ENCODE peak calls at places on chromosomes 4 and X, in six cellular contexts. One of them, this sample, is unnamed.

GRCh38 chr4:73895201-73896177 is 26.3 kb downstream of the CXCL1 start:
- DNase-seq in K562: no peak
- DNase-seq in HepG2: no peak
- DNase-seq in GM12891: no peak
- DNase-seq in H1: no peak
- DNase-seq in GM12878: no peak
- DNase-seq in this sample: no peak

GRCh38 chr4:165766976-165767375 is 106.1 kb upstream of the TLL1 start:
- DNase-seq in K562: no peak
- DNase-seq in HepG2: no peak
- DNase-seq in GM12891: no peak
- DNase-seq in H1: no peak
- DNase-seq in GM12878: no peak
- DNase-seq in this sample: no peak

GRCh38 chr4:151409470-151410313 is 716 bp downstream of the FHIP1A start:
- DNase-seq in K562: no peak
- DNase-seq in HepG2: peak
- DNase-seq in GM12891: no peak
- DNase-seq in H1: peak
- DNase-seq in GM12878: no peak
- DNase-seq in this sample: no peak

GRCh38 chrX:102129473-102129872 is 4.0 kb downstream of the TCEAL2 start:
- DNase-seq in K562: peak
- DNase-seq in HepG2: no peak
- DNase-seq in GM12891: no peak
- DNase-seq in H1: no peak
- DNase-seq in GM12878: no peak
- DNase-seq in this sample: no peak

GRCh38 chrX:53281321-53281822 is at the start of gene IQSEC2:
- DNase-seq in K562: peak
- DNase-seq in HepG2: no peak
- DNase-seq in GM12891: no peak
- DNase-seq in H1: peak
- DNase-seq in GM12878: no peak
- DNase-seq in this sample: no peak

GRCh38 chrX:103175944-103176753 is 38.8 kb upstream of the BEX4 start:
- DNase-seq in K562: peak
- DNase-seq in HepG2: peak
- DNase-seq in GM12891: peak
- DNase-seq in H1: peak
- DNase-seq in GM12878: no peak
- DNase-seq in this sample: peak

GRCh38 chrX:2691543-2692220 is 587 bp downstream of the CD99 start:
- DNase-seq in K562: peak
- DNase-seq in HepG2: no peak
- DNase-seq in GM12891: no peak
- DNase-seq in H1: no peak
- DNase-seq in GM12878: no peak
- DNase-seq in this sample: no peak

GRCh38 chr4:1369484-1370079 is 22.6 kb downstream of the UVSSA start:
- DNase-seq in K562: no peak
- DNase-seq in HepG2: no peak
- DNase-seq in GM12891: no peak
- DNase-seq in H1: no peak
- DNase-seq in GM12878: no peak
- DNase-seq in this sample: no peak

GRCh38 chrX:41591906-41592305 is 96.9 kb upstream of the GPR34 start:
- DNase-seq in K562: no peak
- DNase-seq in HepG2: no peak
- DNase-seq in GM12891: no peak
- DNase-seq in H1: no peak
- DNase-seq in GM12878: no peak
- DNase-seq in this sample: no peak

GRCh38 chrX:40090050-40090804 is 7.5 kb downstream of the BCOR start:
- DNase-seq in K562: peak
- DNase-seq in HepG2: no peak
- DNase-seq in GM12891: no peak
- DNase-seq in H1: peak
- DNase-seq in GM12878: no peak
- DNase-seq in this sample: no peak

GRCh38 chrX:40845331-40845911 is 110.1 kb upstream of the MED14 start:
- DNase-seq in K562: no peak
- DNase-seq in HepG2: peak
- DNase-seq in GM12891: no peak
- DNase-seq in H1: no peak
- DNase-seq in GM12878: no peak
- DNase-seq in this sample: no peak

GRCh38 chr4:5561286-5561685 is 147.1 kb downstream of the EVC2 start:
- DNase-seq in K562: no peak
- DNase-seq in HepG2: no peak
- DNase-seq in GM12891: no peak
- DNase-seq in H1: peak
- DNase-seq in GM12878: no peak
- DNase-seq in this sample: no peak

GRCh38 chrX:26848511-26848910 is 614.6 kb downstream of the PPP4R3C start:
- DNase-seq in K562: no peak
- DNase-seq in HepG2: no peak
- DNase-seq in GM12891: no peak
- DNase-seq in H1: no peak
- DNase-seq in GM12878: no peak
- DNase-seq in this sample: no peak

GRCh38 chr4:182014989-182015388 is 228.2 kb upstream of the TENM3 start:
- DNase-seq in K562: no peak
- DNase-seq in HepG2: no peak
- DNase-seq in GM12891: no peak
- DNase-seq in H1: no peak
- DNase-seq in GM12878: no peak
- DNase-seq in this sample: no peak

GRCh38 chrX:69163936-69164741 is 1.1 kb downstream of the PJA1 start:
- DNase-seq in K562: peak
- DNase-seq in HepG2: no peak
- DNase-seq in GM12891: peak
- DNase-seq in H1: no peak
- DNase-seq in GM12878: no peak
- DNase-seq in this sample: peak

GRCh38 chr4:55308071-55308470 is 38.0 kb upstream of the SRD5A3 start:
- DNase-seq in K562: no peak
- DNase-seq in HepG2: no peak
- DNase-seq in GM12891: no peak
- DNase-seq in H1: no peak
- DNase-seq in GM12878: no peak
- DNase-seq in this sample: no peak

GRCh38 chrX:155767101-155767878 is 113.9 kb upstream of the VAMP7 start:
- DNase-seq in K562: peak
- DNase-seq in HepG2: no peak
- DNase-seq in GM12891: no peak
- DNase-seq in H1: peak
- DNase-seq in GM12878: peak
- DNase-seq in this sample: no peak

GRCh38 chr4:74423101-74423500 is 21.8 kb upstream of the AREG start:
- DNase-seq in K562: peak
- DNase-seq in HepG2: no peak
- DNase-seq in GM12891: no peak
- DNase-seq in H1: no peak
- DNase-seq in GM12878: no peak
- DNase-seq in this sample: no peak

GRCh38 chr4:122823476-122823875 is 3.2 kb upstream of the FGF2 start:
- DNase-seq in K562: no peak
- DNase-seq in HepG2: no peak
- DNase-seq in GM12891: no peak
- DNase-seq in H1: no peak
- DNase-seq in GM12878: no peak
- DNase-seq in this sample: no peak

GRCh38 chrX:94524867-94525266 is 850.9 kb downstream of the FAM133A start:
- DNase-seq in K562: peak
- DNase-seq in HepG2: no peak
- DNase-seq in GM12891: no peak
- DNase-seq in H1: no peak
- DNase-seq in GM12878: no peak
- DNase-seq in this sample: no peak

GRCh38 chrX:2360731-2361130 is 140.0 kb downstream of the DHRSX start:
- DNase-seq in K562: peak
- DNase-seq in HepG2: peak
- DNase-seq in GM12891: no peak
- DNase-seq in H1: no peak
- DNase-seq in GM12878: no peak
- DNase-seq in this sample: no peak

GRCh38 chrX:17403231-17403691 is 28.3 kb downstream of the NHS start:
- DNase-seq in K562: no peak
- DNase-seq in HepG2: no peak
- DNase-seq in GM12891: no peak
- DNase-seq in H1: no peak
- DNase-seq in GM12878: no peak
- DNase-seq in this sample: no peak

GRCh38 chrX:14344172-14344940 is 185.0 kb upstream of the GLRA2 start:
- DNase-seq in K562: no peak
- DNase-seq in HepG2: no peak
- DNase-seq in GM12891: no peak
- DNase-seq in H1: no peak
- DNase-seq in GM12878: no peak
- DNase-seq in this sample: no peak

GRCh38 chrX:14352511-14352910 is 176.8 kb upstream of the GLRA2 start:
- DNase-seq in K562: no peak
- DNase-seq in HepG2: no peak
- DNase-seq in GM12891: no peak
- DNase-seq in H1: no peak
- DNase-seq in GM12878: no peak
- DNase-seq in this sample: no peak

GRCh38 chrX:14351889-14352288 is 177.4 kb upstream of the GLRA2 start:
- DNase-seq in K562: no peak
- DNase-seq in HepG2: no peak
- DNase-seq in GM12891: no peak
- DNase-seq in H1: no peak
- DNase-seq in GM12878: no peak
- DNase-seq in this sample: no peak

DNA sequence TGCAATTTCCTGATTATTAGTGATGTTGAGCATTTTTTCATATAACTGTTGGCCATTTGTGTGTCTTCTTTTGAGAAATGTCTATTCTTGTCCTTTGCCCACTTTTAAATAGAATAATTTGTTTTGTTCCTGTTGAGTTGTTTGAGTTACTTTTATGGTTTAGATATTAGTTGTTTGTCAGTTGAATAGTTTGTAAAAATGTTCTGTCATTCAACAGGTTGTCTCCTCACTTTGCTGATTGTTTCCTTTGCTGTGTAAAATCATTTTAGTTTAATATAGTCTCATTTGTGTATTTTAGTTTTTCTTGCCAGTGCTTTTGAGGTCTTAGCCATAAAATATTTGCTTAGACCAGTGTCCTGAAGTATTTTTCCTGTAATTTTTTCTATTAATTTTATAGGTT is 181.8 kb upstream of the GLRA2 start:
- DNase-seq in K562: no peak
- DNase-seq in HepG2: no peak
- DNase-seq in GM12891: no peak
- DNase-seq in H1: no peak
- DNase-seq in GM12878: no peak
- DNase-seq in this sample: no peak
- TF ChIP-seq POLR2AphosphoS5 in K562: no peak
- TF ChIP-seq POLR2AphosphoS5 in HepG2: no peak
- TF ChIP-seq POLR2AphosphoS5 in GM12891: no peak
- TF ChIP-seq POLR2AphosphoS5 in H1: no peak
- TF ChIP-seq POLR2AphosphoS5 in GM12878: no peak
- TF ChIP-seq POLR2AphosphoS5 in this sample: no peak

GRCh38 chrX:153209347-153209746 is 30.3 kb downstream of the MAGEA1 start:
- DNase-seq in K562: no peak
- DNase-seq in HepG2: no peak
- DNase-seq in GM12891: no peak
- DNase-seq in H1: no peak
- DNase-seq in GM12878: no peak
- DNase-seq in this sample: no peak
- TF ChIP-seq TAF1 in K562: no peak
- TF ChIP-seq TAF1 in HepG2: no peak
- TF ChIP-seq TAF1 in GM12891: no peak
- TF ChIP-seq TAF1 in H1: no peak
- TF ChIP-seq TAF1 in GM12878: no peak
- TF ChIP-seq TAF1 in this sample: no peak

DNA sequence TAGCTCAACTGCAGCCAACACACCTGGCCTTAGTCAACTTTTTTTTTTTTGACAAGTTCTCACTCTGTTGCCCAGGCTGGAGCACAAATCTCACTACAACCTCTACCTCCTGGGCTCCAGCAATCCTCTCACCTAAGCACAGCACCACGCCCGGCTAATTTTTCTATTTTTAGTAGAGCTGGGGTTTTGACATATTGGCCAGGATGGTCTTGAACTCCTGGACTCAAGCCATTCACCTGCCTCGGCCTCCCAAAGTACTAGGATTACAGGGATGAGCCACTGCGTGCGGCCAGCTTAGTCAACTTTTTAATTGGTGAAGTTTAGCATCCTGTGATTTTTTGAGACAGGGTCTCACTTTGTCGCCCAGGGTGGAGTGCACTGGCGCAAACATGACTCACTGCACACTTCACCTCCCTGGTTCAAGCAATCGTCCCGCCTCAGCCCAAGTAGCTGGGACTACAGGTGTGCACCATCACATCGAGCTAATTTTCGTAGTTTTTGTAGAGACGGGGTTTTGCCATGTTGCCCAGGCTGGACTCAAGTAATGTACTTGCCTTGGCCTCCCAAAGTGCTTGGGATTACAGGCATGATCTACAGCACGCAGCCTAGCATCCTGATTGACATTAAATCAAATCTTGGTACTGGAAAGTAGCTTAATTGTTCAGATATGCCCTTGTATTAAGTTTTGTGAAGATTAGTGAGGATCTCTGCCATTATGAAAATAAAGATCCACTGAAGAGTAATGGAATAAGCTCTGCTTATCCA is 8.3 kb downstream of the HNRNPDL start:
- DNase-seq in K562: no peak
- DNase-seq in HepG2: no peak
- DNase-seq in GM12891: no peak
- DNase-seq in H1: peak
- DNase-seq in GM12878: no peak
- DNase-seq in this sample: no peak
- TF ChIP-seq POLR2A in K562: peak
- TF ChIP-seq POLR2A in HepG2: peak
- TF ChIP-seq POLR2A in GM12891: peak
- TF ChIP-seq POLR2A in H1: peak
- TF ChIP-seq POLR2A in GM12878: peak
- TF ChIP-seq POLR2A in this sample: peak

GRCh38 chrX:20143539-20143938 is 1.9 kb upstream of the EIF1AX start:
- DNase-seq in K562: no peak
- DNase-seq in HepG2: peak
- DNase-seq in GM12891: no peak
- DNase-seq in H1: no peak
- DNase-seq in GM12878: no peak
- DNase-seq in this sample: no peak

GRCh38 chrX:20140410-20140809 is 1.2 kb downstream of the EIF1AX start:
- DNase-seq in K562: no peak
- DNase-seq in HepG2: no peak
- DNase-seq in GM12891: no peak
- DNase-seq in H1: no peak
- DNase-seq in GM12878: no peak
- DNase-seq in this sample: no peak

GRCh38 chrX:20143111-20143510 is 1.5 kb upstream of the EIF1AX start:
- DNase-seq in K562: no peak
- DNase-seq in HepG2: no peak
- DNase-seq in GM12891: no peak
- DNase-seq in H1: no peak
- DNase-seq in GM12878: no peak
- DNase-seq in this sample: no peak

GRCh38 chrX:20139966-20140365 is 1.7 kb downstream of the EIF1AX start:
- DNase-seq in K562: no peak
- DNase-seq in HepG2: no peak
- DNase-seq in GM12891: no peak
- DNase-seq in H1: no peak
- DNase-seq in GM12878: no peak
- DNase-seq in this sample: no peak

GRCh38 chrX:20141281-20142220 is at the start of gene EIF1AX:
- DNase-seq in K562: peak
- DNase-seq in HepG2: peak
- DNase-seq in GM12891: peak
- DNase-seq in H1: peak
- DNase-seq in GM12878: peak
- DNase-seq in this sample: peak
- TF ChIP-seq POLR2AphosphoS5 in K562: peak
- TF ChIP-seq POLR2AphosphoS5 in HepG2: peak
- TF ChIP-seq POLR2AphosphoS5 in GM12891: no peak
- TF ChIP-seq POLR2AphosphoS5 in H1: peak
- TF ChIP-seq POLR2AphosphoS5 in GM12878: peak
- TF ChIP-seq POLR2AphosphoS5 in this sample: peak

This sample was measured in GM12892.